ENCODE peak calls at places on chromosomes 12 and 14, in five cellular contexts. One of them, this sample, is unnamed.

GRCh38 chr12:13794706-13795105 is 186.7 kb downstream of the GRIN2B start:
- DNase-seq in adrenal gland: no peak
- DNase-seq in uterus: no peak
- DNase-seq in heart left ventricle: no peak
- DNase-seq in prostate gland: no peak
- DNase-seq in this sample: no peak

GRCh38 chr14:71198681-71199080 is 291.4 kb downstream of the PCNX1 start:
- DNase-seq in adrenal gland: no peak
- DNase-seq in prostate gland: no peak
- DNase-seq in heart left ventricle: no peak
- DNase-seq in uterus: no peak
- DNase-seq in this sample: no peak

GRCh38 chr12:132178801-132179401 is 34.6 kb downstream of the NOC4L start:
- DNase-seq in heart left ventricle: no peak
- DNase-seq in uterus: no peak
- DNase-seq in adrenal gland: no peak
- DNase-seq in prostate gland: peak; percentile 22
- DNase-seq in this sample: no peak

GRCh38 chr12:16347391-16348298 is at the start of gene MGST1:
- DNase-seq in prostate gland: peak; percentile 60
- DNase-seq in adrenal gland: peak; percentile 90
- DNase-seq in heart left ventricle: peak; percentile 18
- DNase-seq in uterus: peak; percentile 60
- DNase-seq in this sample: peak; percentile 41

GRCh38 chr12:753401-754237 is 1.2 kb downstream of the WNK1 start:
- DNase-seq in prostate gland: peak; percentile 13
- DNase-seq in heart left ventricle: peak; percentile 47
- DNase-seq in uterus: peak; percentile 35
- DNase-seq in adrenal gland: peak; percentile 66
- DNase-seq in this sample: peak; percentile 41

GRCh38 chr14:61368061-61368710 is 46.8 kb downstream of the PRKCH start:
- DNase-seq in prostate gland: no peak
- DNase-seq in adrenal gland: no peak
- DNase-seq in uterus: no peak
- DNase-seq in heart left ventricle: no peak
- DNase-seq in this sample: no peak

GRCh38 chr12:87848248-87848868 is 180.8 kb downstream of the C12orf50 start:
- DNase-seq in heart left ventricle: no peak
- DNase-seq in uterus: no peak
- DNase-seq in prostate gland: peak; percentile 7
- DNase-seq in adrenal gland: peak; percentile 10
- DNase-seq in this sample: peak; percentile 24

GRCh38 chr14:54689928-54690327 is 123.0 kb downstream of the SAMD4A start:
- DNase-seq in adrenal gland: no peak
- DNase-seq in uterus: no peak
- DNase-seq in heart left ventricle: no peak
- DNase-seq in prostate gland: no peak
- DNase-seq in this sample: no peak

GRCh38 chr12:38921025-38921677 is 15.8 kb upstream of the CPNE8 start:
- DNase-seq in prostate gland: peak; percentile 61
- DNase-seq in heart left ventricle: peak; percentile 12
- DNase-seq in uterus: no peak
- DNase-seq in adrenal gland: peak; percentile 62
- DNase-seq in this sample: peak; percentile 85

GRCh38 chr12:75975692-75976091 is 55.9 kb downstream of the PHLDA1 start:
- DNase-seq in heart left ventricle: no peak
- DNase-seq in adrenal gland: no peak
- DNase-seq in prostate gland: no peak
- DNase-seq in uterus: no peak
- DNase-seq in this sample: no peak

GRCh38 chr12:57173089-57173488 is 25.7 kb upstream of the LRP1-AS start:
- DNase-seq in uterus: no peak
- DNase-seq in prostate gland: no peak
- DNase-seq in adrenal gland: no peak
- DNase-seq in heart left ventricle: no peak
- DNase-seq in this sample: peak; percentile 51

GRCh38 chr12:21296751-21297406 is 37.8 kb downstream of the SLCO1A2 start:
- DNase-seq in uterus: no peak
- DNase-seq in adrenal gland: no peak
- DNase-seq in prostate gland: no peak
- DNase-seq in heart left ventricle: no peak
- DNase-seq in this sample: no peak

GRCh38 chr12:76083761-76084276 is 666 bp downstream of the NAP1L1 start:
- DNase-seq in heart left ventricle: peak; percentile 74
- DNase-seq in prostate gland: peak; percentile 56
- DNase-seq in uterus: peak; percentile 69
- DNase-seq in adrenal gland: peak; percentile 82
- DNase-seq in this sample: peak; percentile 82

DNA sequence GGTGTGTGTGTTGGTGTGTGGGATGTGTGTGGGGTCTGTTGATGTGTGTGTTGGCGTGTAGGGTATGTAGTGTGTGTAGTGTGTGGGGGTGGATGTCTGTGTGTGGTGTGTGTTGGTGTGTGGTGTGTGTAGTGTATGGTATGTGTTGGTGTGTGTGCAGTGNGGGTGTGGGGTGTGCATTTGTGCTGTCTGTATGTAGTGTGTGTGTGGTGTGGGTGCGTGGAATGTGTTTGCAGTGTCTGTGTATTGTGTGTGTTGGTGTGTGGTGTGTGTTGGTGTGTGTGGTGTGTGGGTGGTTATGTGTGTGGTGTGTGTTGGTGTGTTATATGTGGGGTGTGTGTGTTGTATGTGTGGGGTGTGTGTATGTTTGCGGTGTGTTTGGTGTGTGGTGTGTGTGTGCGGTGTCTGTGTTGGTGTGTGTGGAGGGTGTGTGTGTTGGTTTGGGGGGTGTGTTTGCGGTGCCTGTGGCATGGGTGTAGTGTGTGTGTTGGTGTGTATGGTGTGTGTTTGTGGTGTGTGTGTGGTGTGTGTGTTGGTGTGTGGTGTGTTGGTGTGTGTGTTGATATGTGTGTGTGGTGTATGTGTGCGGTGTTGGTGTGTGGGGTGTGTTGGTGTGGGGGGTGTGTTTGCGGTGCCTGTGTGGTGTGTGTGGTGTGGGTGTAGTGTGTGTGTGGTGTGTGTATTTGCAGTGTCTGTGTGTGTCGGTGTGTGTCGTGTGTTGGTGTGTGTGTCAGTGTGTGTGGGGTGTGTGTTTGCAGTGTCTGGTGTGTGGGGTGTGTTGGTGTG is 14.7 kb downstream of the MLXIP start:
- DNase-seq in prostate gland: no peak
- DNase-seq in uterus: peak; percentile 10
- DNase-seq in adrenal gland: no peak
- DNase-seq in heart left ventricle: no peak
- DNase-seq in this sample: no peak
- TF ChIP-seq POLR2A in prostate gland: no peak
- TF ChIP-seq POLR2A in uterus: no peak
- TF ChIP-seq POLR2A in adrenal gland: no peak
- TF ChIP-seq POLR2A in heart left ventricle: no peak
- TF ChIP-seq POLR2A in this sample: no peak

GRCh38 chr12:89239534-89239933 is 112.8 kb downstream of the DUSP6 start:
- DNase-seq in uterus: no peak
- DNase-seq in adrenal gland: no peak
- DNase-seq in heart left ventricle: no peak
- DNase-seq in prostate gland: no peak
- DNase-seq in this sample: no peak
- H3K27ac ChIP-seq in uterus: peak overlapping the region; percentile 5
- H3K27ac ChIP-seq in adrenal gland: no peak overlapping the region
- H3K27ac ChIP-seq in heart left ventricle: no peak overlapping the region
- H3K27ac ChIP-seq in prostate gland: no peak overlapping the region
- H3K27ac ChIP-seq in this sample: no peak overlapping the region

GRCh38 chr12:90023207-90023870 is 314.7 kb upstream of the ATP2B1 start:
- DNase-seq in prostate gland: no peak
- DNase-seq in adrenal gland: no peak
- DNase-seq in heart left ventricle: no peak
- DNase-seq in uterus: no peak
- DNase-seq in this sample: no peak

GRCh38 chr12:90021729-90022249 is 313.2 kb upstream of the ATP2B1 start:
- DNase-seq in uterus: no peak
- DNase-seq in heart left ventricle: no peak
- DNase-seq in prostate gland: no peak
- DNase-seq in adrenal gland: no peak
- DNase-seq in this sample: no peak

GRCh38 chr12:90020006-90020405 is 311.4 kb upstream of the ATP2B1 start:
- DNase-seq in uterus: no peak
- DNase-seq in adrenal gland: no peak
- DNase-seq in heart left ventricle: no peak
- DNase-seq in prostate gland: no peak
- DNase-seq in this sample: no peak

GRCh38 chr12:90017316-90017715 is 308.7 kb upstream of the ATP2B1 start:
- DNase-seq in adrenal gland: no peak
- DNase-seq in prostate gland: no peak
- DNase-seq in heart left ventricle: no peak
- DNase-seq in uterus: no peak
- DNase-seq in this sample: no peak

GRCh38 chr12:90020436-90020835 is 311.8 kb upstream of the ATP2B1 start:
- DNase-seq in heart left ventricle: no peak
- DNase-seq in uterus: no peak
- DNase-seq in adrenal gland: no peak
- DNase-seq in prostate gland: no peak
- DNase-seq in this sample: no peak
- H3K36me3 ChIP-seq in heart left ventricle: no peaks in the 10 kb centered on the region
- H3K36me3 ChIP-seq in uterus: no peaks in the 10 kb centered on the region
- H3K36me3 ChIP-seq in adrenal gland: no peaks in the 10 kb centered on the region
- H3K36me3 ChIP-seq in prostate gland: no peaks in the 10 kb centered on the region
- H3K36me3 ChIP-seq in this sample: no peaks in the 10 kb centered on the region

GRCh38 chr12:130634866-130635265 is 81.2 kb downstream of the RIMBP2 start:
- DNase-seq in prostate gland: no peak
- DNase-seq in adrenal gland: no peak
- DNase-seq in heart left ventricle: no peak
- DNase-seq in uterus: no peak
- DNase-seq in this sample: no peak

GRCh38 chr12:130639759-130640158 is 76.3 kb downstream of the RIMBP2 start:
- DNase-seq in adrenal gland: no peak
- DNase-seq in uterus: no peak
- DNase-seq in prostate gland: no peak
- DNase-seq in heart left ventricle: no peak
- DNase-seq in this sample: no peak

GRCh38 chr12:130633771-130634170 is 82.3 kb downstream of the RIMBP2 start:
- DNase-seq in uterus: no peak
- DNase-seq in heart left ventricle: no peak
- DNase-seq in prostate gland: peak; percentile 77
- DNase-seq in adrenal gland: peak; percentile 39
- DNase-seq in this sample: no peak

GRCh38 chr12:130632582-130633174 is 83.4 kb downstream of the RIMBP2 start:
- DNase-seq in adrenal gland: no peak
- DNase-seq in heart left ventricle: no peak
- DNase-seq in prostate gland: peak; percentile 36
- DNase-seq in uterus: no peak
- DNase-seq in this sample: no peak

GRCh38 chr12:130636370-130636769 is 79.7 kb downstream of the RIMBP2 start:
- DNase-seq in prostate gland: no peak
- DNase-seq in uterus: no peak
- DNase-seq in heart left ventricle: no peak
- DNase-seq in adrenal gland: no peak
- DNase-seq in this sample: no peak
- TF ChIP-seq POLR2A in prostate gland: no peak
- TF ChIP-seq POLR2A in uterus: no peak
- TF ChIP-seq POLR2A in heart left ventricle: no peak
- TF ChIP-seq POLR2A in adrenal gland: no peak
- TF ChIP-seq POLR2A in this sample: no peak

GRCh38 chr12:70648831-70649230 is 11.6 kb upstream of the PTPRB start:
- DNase-seq in heart left ventricle: no peak
- DNase-seq in adrenal gland: no peak
- DNase-seq in prostate gland: no peak
- DNase-seq in uterus: no peak
- DNase-seq in this sample: no peak
- H3K27ac ChIP-seq in heart left ventricle: peak overlapping the region; percentile 56
- H3K27ac ChIP-seq in adrenal gland: no peak overlapping the region
- H3K27ac ChIP-seq in prostate gland: no peak overlapping the region
- H3K27ac ChIP-seq in uterus: no peak overlapping the region
- H3K27ac ChIP-seq in this sample: no peak overlapping the region

DNA sequence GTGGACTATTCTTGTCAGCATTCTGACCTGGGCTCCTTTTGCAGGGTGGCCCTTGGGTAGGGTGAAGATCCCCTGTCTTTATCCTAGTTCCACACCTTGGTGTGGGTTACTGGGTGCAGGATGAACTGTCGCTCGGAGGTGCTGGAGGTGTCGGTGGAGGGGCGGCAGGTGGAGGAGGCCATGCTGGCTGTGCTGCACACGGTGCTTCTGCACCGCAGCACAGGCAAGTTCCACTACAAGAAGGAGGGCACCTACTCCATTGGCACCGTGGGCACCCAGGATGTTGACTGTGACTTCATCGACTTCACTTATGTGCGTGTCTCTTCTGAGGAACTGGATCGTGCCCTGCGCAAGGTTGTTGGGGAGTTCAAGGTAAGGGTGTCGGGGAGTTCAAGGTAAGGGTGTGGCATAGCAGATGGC is 3.8 kb downstream of the ATG101 start:
- DNase-seq in heart left ventricle: no peak
- DNase-seq in adrenal gland: no peak
- DNase-seq in prostate gland: no peak
- DNase-seq in uterus: no peak
- DNase-seq in this sample: no peak
- H3K36me3 ChIP-seq in heart left ventricle: peaks cover 16% of the 10 kb centered on the region
- H3K36me3 ChIP-seq in adrenal gland: no peaks in the 10 kb centered on the region
- H3K36me3 ChIP-seq in prostate gland: peaks cover 9% of the 10 kb centered on the region
- H3K36me3 ChIP-seq in uterus: no peaks in the 10 kb centered on the region
- H3K36me3 ChIP-seq in this sample: no peaks in the 10 kb centered on the region